ENCODE peak calls at places on chromosomes 6 and 20, in seven cellular contexts. One of them, this sample, is unnamed.

GRCh38 chr6:39929733-39930461 is 4.4 kb downstream of the MOCS1 start:
- DNase-seq in fibroblast of mammary gland: peak
- DNase-seq in GM23338: no peak
- DNase-seq in heart right ventricle: no peak
- DNase-seq in fibroblast of the aortic adventitia: peak
- DNase-seq in PC-3: peak
- DNase-seq in CD8-positive, alpha-beta T cell: no peak
- DNase-seq in this sample: no peak

GRCh38 chr6:14748679-14749078 is 497.2 kb upstream of the JARID2 start:
- DNase-seq in fibroblast of mammary gland: peak
- DNase-seq in GM23338: no peak
- DNase-seq in heart right ventricle: no peak
- DNase-seq in fibroblast of the aortic adventitia: no peak
- DNase-seq in PC-3: no peak
- DNase-seq in CD8-positive, alpha-beta T cell: no peak
- DNase-seq in this sample: no peak

GRCh38 chr20:23887856-23888255 is 8.3 kb upstream of the CST5 start:
- DNase-seq in fibroblast of mammary gland: no peak
- DNase-seq in GM23338: no peak
- DNase-seq in heart right ventricle: no peak
- DNase-seq in fibroblast of the aortic adventitia: no peak
- DNase-seq in PC-3: no peak
- DNase-seq in CD8-positive, alpha-beta T cell: no peak
- DNase-seq in this sample: no peak

GRCh38 chr20:49112596-49113274 is 66.6 kb downstream of the CSE1L start:
- DNase-seq in fibroblast of mammary gland: peak
- DNase-seq in GM23338: no peak
- DNase-seq in heart right ventricle: no peak
- DNase-seq in fibroblast of the aortic adventitia: no peak
- DNase-seq in PC-3: no peak
- DNase-seq in CD8-positive, alpha-beta T cell: no peak
- DNase-seq in this sample: no peak

GRCh38 chr20:40966103-40966502 is 62.5 kb upstream of the TOP1 start:
- DNase-seq in fibroblast of mammary gland: no peak
- DNase-seq in GM23338: peak
- DNase-seq in heart right ventricle: no peak
- DNase-seq in fibroblast of the aortic adventitia: no peak
- DNase-seq in PC-3: peak
- DNase-seq in CD8-positive, alpha-beta T cell: no peak
- DNase-seq in this sample: no peak

GRCh38 chr6:163536770-163537169 is 122.3 kb downstream of the QKI start:
- DNase-seq in fibroblast of mammary gland: peak
- DNase-seq in GM23338: no peak
- DNase-seq in heart right ventricle: no peak
- DNase-seq in fibroblast of the aortic adventitia: peak
- DNase-seq in PC-3: peak
- DNase-seq in CD8-positive, alpha-beta T cell: no peak
- DNase-seq in this sample: no peak

GRCh38 chr6:31930962-31931361 is 3.4 kb downstream of the C2 start:
- DNase-seq in fibroblast of mammary gland: no peak
- DNase-seq in GM23338: no peak
- DNase-seq in heart right ventricle: no peak
- DNase-seq in fibroblast of the aortic adventitia: no peak
- DNase-seq in PC-3: no peak
- DNase-seq in CD8-positive, alpha-beta T cell: no peak
- DNase-seq in this sample: no peak

GRCh38 chr6:121590438-121590837 is 155.0 kb downstream of the GJA1 start:
- DNase-seq in fibroblast of mammary gland: peak
- DNase-seq in GM23338: no peak
- DNase-seq in heart right ventricle: no peak
- DNase-seq in fibroblast of the aortic adventitia: peak
- DNase-seq in PC-3: no peak
- DNase-seq in CD8-positive, alpha-beta T cell: no peak
- DNase-seq in this sample: no peak

GRCh38 chr6:163883946-163884345 is 469.4 kb downstream of the QKI start:
- DNase-seq in fibroblast of mammary gland: peak
- DNase-seq in GM23338: no peak
- DNase-seq in heart right ventricle: no peak
- DNase-seq in fibroblast of the aortic adventitia: no peak
- DNase-seq in PC-3: no peak
- DNase-seq in CD8-positive, alpha-beta T cell: no peak
- DNase-seq in this sample: no peak

GRCh38 chr6:139742671-139743070 is 368.2 kb upstream of the CITED2 start:
- DNase-seq in fibroblast of mammary gland: no peak
- DNase-seq in GM23338: no peak
- DNase-seq in heart right ventricle: no peak
- DNase-seq in fibroblast of the aortic adventitia: no peak
- DNase-seq in PC-3: no peak
- DNase-seq in CD8-positive, alpha-beta T cell: no peak
- DNase-seq in this sample: no peak

GRCh38 chr6:139349464-139350020 is 24.9 kb downstream of the CITED2 start:
- DNase-seq in fibroblast of mammary gland: peak
- DNase-seq in GM23338: no peak
- DNase-seq in heart right ventricle: no peak
- DNase-seq in fibroblast of the aortic adventitia: no peak
- DNase-seq in PC-3: peak
- DNase-seq in CD8-positive, alpha-beta T cell: no peak
- DNase-seq in this sample: no peak

GRCh38 chr6:64376394-64376793 is 740.8 kb downstream of the PHF3 start:
- DNase-seq in fibroblast of mammary gland: no peak
- DNase-seq in GM23338: peak
- DNase-seq in heart right ventricle: no peak
- DNase-seq in fibroblast of the aortic adventitia: no peak
- DNase-seq in PC-3: no peak
- DNase-seq in CD8-positive, alpha-beta T cell: no peak
- DNase-seq in this sample: no peak

GRCh38 chr20:10322073-10323012 is 103.7 kb downstream of the SNAP25 start:
- DNase-seq in fibroblast of mammary gland: peak
- DNase-seq in GM23338: no peak
- DNase-seq in heart right ventricle: no peak
- DNase-seq in fibroblast of the aortic adventitia: no peak
- DNase-seq in PC-3: peak
- DNase-seq in CD8-positive, alpha-beta T cell: no peak
- DNase-seq in this sample: no peak

GRCh38 chr6:17200395-17200794 is 80.8 kb upstream of the RBM24 start:
- DNase-seq in fibroblast of mammary gland: no peak
- DNase-seq in GM23338: peak
- DNase-seq in heart right ventricle: no peak
- DNase-seq in fibroblast of the aortic adventitia: no peak
- DNase-seq in PC-3: no peak
- DNase-seq in CD8-positive, alpha-beta T cell: no peak
- DNase-seq in this sample: no peak

GRCh38 chr20:5977223-5977622 is 26.8 kb downstream of the MCM8 start:
- DNase-seq in fibroblast of mammary gland: no peak
- DNase-seq in GM23338: no peak
- DNase-seq in heart right ventricle: no peak
- DNase-seq in fibroblast of the aortic adventitia: no peak
- DNase-seq in PC-3: peak
- DNase-seq in CD8-positive, alpha-beta T cell: no peak
- DNase-seq in this sample: no peak

GRCh38 chr6:26196846-26197683 is 109.8 kb downstream of the HFE start:
- DNase-seq in fibroblast of mammary gland: peak
- DNase-seq in GM23338: peak
- DNase-seq in heart right ventricle: peak
- DNase-seq in fibroblast of the aortic adventitia: peak
- DNase-seq in PC-3: peak
- DNase-seq in CD8-positive, alpha-beta T cell: peak
- DNase-seq in this sample: no peak

GRCh38 chr20:32972181-32973076 is 31.8 kb downstream of the SUN5 start:
- DNase-seq in fibroblast of mammary gland: no peak
- DNase-seq in GM23338: peak
- DNase-seq in heart right ventricle: no peak
- DNase-seq in fibroblast of the aortic adventitia: no peak
- DNase-seq in PC-3: no peak
- DNase-seq in CD8-positive, alpha-beta T cell: peak
- DNase-seq in this sample: peak

GRCh38 chr6:113385020-113385431 is 472.1 kb upstream of the MARCKS start:
- DNase-seq in fibroblast of mammary gland: peak
- DNase-seq in GM23338: no peak
- DNase-seq in heart right ventricle: no peak
- DNase-seq in fibroblast of the aortic adventitia: peak
- DNase-seq in PC-3: peak
- DNase-seq in CD8-positive, alpha-beta T cell: no peak
- DNase-seq in this sample: no peak

GRCh38 chr6:36025260-36025931 is 955 bp upstream of the SLC26A8 start:
- DNase-seq in fibroblast of mammary gland: peak
- DNase-seq in GM23338: no peak
- DNase-seq in heart right ventricle: no peak
- DNase-seq in fibroblast of the aortic adventitia: peak
- DNase-seq in PC-3: no peak
- DNase-seq in CD8-positive, alpha-beta T cell: no peak
- DNase-seq in this sample: no peak

GRCh38 chr6:145015739-145016558 is 719.4 kb downstream of the EPM2A start:
- DNase-seq in fibroblast of mammary gland: peak
- DNase-seq in GM23338: no peak
- DNase-seq in heart right ventricle: no peak
- DNase-seq in fibroblast of the aortic adventitia: peak
- DNase-seq in PC-3: peak
- DNase-seq in CD8-positive, alpha-beta T cell: no peak
- DNase-seq in this sample: no peak

GRCh38 chr6:100426241-100426640 is 38.5 kb downstream of the SIM1 start:
- DNase-seq in fibroblast of mammary gland: no peak
- DNase-seq in GM23338: no peak
- DNase-seq in heart right ventricle: no peak
- DNase-seq in fibroblast of the aortic adventitia: no peak
- DNase-seq in PC-3: no peak
- DNase-seq in CD8-positive, alpha-beta T cell: no peak
- DNase-seq in this sample: no peak

GRCh38 chr6:159470400-159470799 is 222.6 kb downstream of the SOD2 start:
- DNase-seq in fibroblast of mammary gland: no peak
- DNase-seq in GM23338: no peak
- DNase-seq in heart right ventricle: no peak
- DNase-seq in fibroblast of the aortic adventitia: no peak
- DNase-seq in PC-3: no peak
- DNase-seq in CD8-positive, alpha-beta T cell: no peak
- DNase-seq in this sample: no peak

GRCh38 chr6:104095661-104096416 is 763.9 kb downstream of the HACE1 start:
- DNase-seq in fibroblast of mammary gland: no peak
- DNase-seq in GM23338: no peak
- DNase-seq in heart right ventricle: no peak
- DNase-seq in fibroblast of the aortic adventitia: no peak
- DNase-seq in PC-3: no peak
- DNase-seq in CD8-positive, alpha-beta T cell: no peak
- DNase-seq in this sample: no peak

GRCh38 chr20:25696384-25697131 is at the start of gene ZNF337:
- DNase-seq in fibroblast of mammary gland: peak
- DNase-seq in GM23338: peak
- DNase-seq in heart right ventricle: peak
- DNase-seq in fibroblast of the aortic adventitia: peak
- DNase-seq in PC-3: peak
- DNase-seq in CD8-positive, alpha-beta T cell: peak
- DNase-seq in this sample: peak
- TF ChIP-seq CTCF in fibroblast of mammary gland: no peak
- TF ChIP-seq CTCF in GM23338: peak
- TF ChIP-seq CTCF in heart right ventricle: no peak
- TF ChIP-seq CTCF in fibroblast of the aortic adventitia: no peak
- TF ChIP-seq CTCF in PC-3: peak
- TF ChIP-seq CTCF in CD8-positive, alpha-beta T cell: no peak
- TF ChIP-seq CTCF in this sample: peak

DNA sequence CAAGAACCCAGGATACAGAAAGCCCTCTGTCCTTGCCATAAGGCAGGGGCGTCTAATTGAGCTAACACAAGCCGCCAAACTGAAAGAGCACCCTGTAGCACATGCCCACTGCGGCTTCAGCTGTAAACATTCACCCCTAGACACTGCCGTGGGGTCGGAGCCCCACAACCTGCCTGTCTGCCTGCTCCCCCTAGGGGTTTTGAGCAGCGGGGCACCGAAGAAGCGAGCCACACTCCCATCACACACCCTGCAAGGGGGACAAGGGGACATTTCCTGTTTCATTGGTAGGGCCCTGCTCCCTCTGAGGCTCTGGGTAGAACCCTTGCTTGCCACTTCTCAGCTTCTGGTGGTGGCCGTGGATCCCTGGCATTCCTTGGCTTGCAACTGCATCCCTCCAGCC is 45.2 kb upstream of the BCLAF1 start:
- DNase-seq in fibroblast of mammary gland: no peak
- DNase-seq in GM23338: peak
- DNase-seq in heart right ventricle: no peak
- DNase-seq in fibroblast of the aortic adventitia: no peak
- DNase-seq in PC-3: no peak
- DNase-seq in CD8-positive, alpha-beta T cell: no peak
- DNase-seq in this sample: no peak
- TF ChIP-seq CTCF in fibroblast of mammary gland: peak
- TF ChIP-seq CTCF in GM23338: peak
- TF ChIP-seq CTCF in heart right ventricle: no peak
- TF ChIP-seq CTCF in fibroblast of the aortic adventitia: peak
- TF ChIP-seq CTCF in PC-3: peak
- TF ChIP-seq CTCF in CD8-positive, alpha-beta T cell: no peak
- TF ChIP-seq CTCF in this sample: peak

DNA sequence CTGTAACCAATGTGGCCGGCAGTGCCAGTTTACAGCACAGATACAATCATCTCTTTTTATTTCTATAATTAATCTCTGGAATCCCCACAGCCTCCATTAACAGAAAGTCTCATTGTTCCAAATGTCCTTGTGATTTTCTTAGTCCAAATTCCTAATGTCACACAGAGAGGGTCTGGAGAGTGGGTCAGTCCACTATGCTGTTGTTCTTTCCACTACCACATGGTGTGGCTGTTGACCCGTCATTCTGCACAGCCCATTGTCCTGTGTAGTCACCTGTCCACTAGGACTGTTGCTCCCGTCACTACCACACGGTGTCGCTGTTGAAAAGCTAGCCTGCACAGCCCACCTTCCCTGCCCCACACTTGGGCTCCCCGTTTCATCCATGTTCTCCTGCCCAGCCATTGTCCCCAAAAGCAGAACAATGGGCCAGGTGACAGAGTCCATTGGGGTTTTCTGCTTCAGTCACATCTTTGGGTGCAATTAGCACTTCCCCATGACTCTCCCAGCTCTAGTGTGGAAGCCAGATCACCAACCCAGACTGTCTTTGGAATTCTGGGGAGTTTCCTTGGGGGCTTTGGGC is 8.6 kb upstream of the LBP start:
- DNase-seq in fibroblast of mammary gland: peak
- DNase-seq in GM23338: peak
- DNase-seq in heart right ventricle: peak
- DNase-seq in fibroblast of the aortic adventitia: no peak
- DNase-seq in PC-3: peak
- DNase-seq in CD8-positive, alpha-beta T cell: no peak
- DNase-seq in this sample: no peak
- TF ChIP-seq CTCF in fibroblast of mammary gland: peak
- TF ChIP-seq CTCF in GM23338: peak
- TF ChIP-seq CTCF in heart right ventricle: peak
- TF ChIP-seq CTCF in fibroblast of the aortic adventitia: peak
- TF ChIP-seq CTCF in PC-3: peak
- TF ChIP-seq CTCF in CD8-positive, alpha-beta T cell: no peak
- TF ChIP-seq CTCF in this sample: peak

DNA sequence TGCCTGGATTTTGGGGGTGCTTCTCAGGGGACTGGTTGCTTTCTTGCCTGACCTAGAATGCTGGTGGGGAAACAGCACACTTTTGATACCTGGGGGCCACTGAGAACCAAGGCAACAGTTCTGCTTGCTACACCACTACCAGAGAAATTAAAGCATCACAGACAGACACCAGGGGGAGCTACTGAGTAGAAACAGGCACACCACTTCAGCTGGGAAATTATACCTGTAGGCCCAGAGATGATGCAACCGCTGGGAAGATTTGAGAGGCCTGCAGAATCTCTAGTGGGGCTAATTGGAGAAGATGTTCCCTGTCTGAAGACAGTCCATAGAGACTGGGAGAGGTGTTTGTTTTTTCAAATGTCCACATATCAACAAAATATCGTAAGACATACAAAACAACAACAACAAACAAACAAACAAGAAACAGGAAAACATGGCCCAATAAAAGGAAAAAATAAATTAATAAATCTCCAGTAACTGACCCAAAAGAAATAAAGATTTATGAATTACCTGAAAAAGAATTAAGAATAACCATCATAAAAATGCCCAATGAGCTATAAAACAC is 129.4 kb upstream of the RIN2 start:
- DNase-seq in fibroblast of mammary gland: peak
- DNase-seq in GM23338: peak
- DNase-seq in heart right ventricle: no peak
- DNase-seq in fibroblast of the aortic adventitia: peak
- DNase-seq in PC-3: peak
- DNase-seq in CD8-positive, alpha-beta T cell: peak
- DNase-seq in this sample: no peak
- TF ChIP-seq CTCF in fibroblast of mammary gland: peak
- TF ChIP-seq CTCF in GM23338: peak
- TF ChIP-seq CTCF in heart right ventricle: peak
- TF ChIP-seq CTCF in fibroblast of the aortic adventitia: peak
- TF ChIP-seq CTCF in PC-3: peak
- TF ChIP-seq CTCF in CD8-positive, alpha-beta T cell: peak
- TF ChIP-seq CTCF in this sample: peak

This sample was measured in chondrocyte.